ENCODE peak calls at places on chromosomes 4 and X, in nine cellular contexts. L is immature natural killer cell; S is M059J; V is HFFc6; A is NCI-H226; G is amniotic stem cell; D is hypothalamus; N is naive thymus-derived CD8-positive, alpha-beta T cell; Y is anterior cingulate cortex. O is an unnamed sample.

GRCh38 chr4:168619266-168619631 is 122.4 kb downstream of the PALLD start:
- DNase-seq in G (no peak), V (no peak), S (peak; percentile 62), A (peak; percentile 20), L (no peak), Y (no peak), N (no peak), D (no peak), O (no peak)

GRCh38 chrX:136584545-136584944 is 52.5 kb downstream of the VGLL1 start:
- DNase-seq in A (no peak), S (no peak), V (no peak), G (no peak), Y (no peak), L (no peak), D (no peak), N (no peak), O (no peak)

GRCh38 chrX:18291006-18291545 is 63.4 kb downstream of the SCML2 start:
- DNase-seq in L (no peak), S (no peak), D (no peak), Y (no peak), G (no peak), V (no peak), N (no peak), A (no peak), O (peak; percentile 21)

GRCh38 chr4:150385606-150386005 is 196.3 kb upstream of the MAB21L2 start:
- DNase-seq in L (no peak), Y (no peak), S (peak; percentile 93), N (no peak), D (peak; percentile 6), G (peak; percentile 86), A (peak; percentile 92), V (peak; percentile 90), O (peak; percentile 63)

GRCh38 chr4:101355246-101355645 is 7.9 kb upstream of the PPP3CA start:
- DNase-seq in L (no peak), S (no peak), D (no peak), Y (no peak), N (no peak), V (no peak), A (no peak), G (no peak), O (no peak)

GRCh38 chr4:8547108-8547911 is 32.9 kb upstream of the GPR78 start:
- DNase-seq in G (no peak), Y (no peak), L (no peak), A (peak; percentile 80), S (peak; percentile 77), N (no peak), D (no peak), V (peak; percentile 39), O (no peak)

GRCh38 chr4:6346373-6347110 is 76.9 kb downstream of the WFS1 start:
- DNase-seq in S (no peak), D (no peak), Y (no peak), V (no peak), N (no peak), A (no peak), L (no peak), G (no peak), O (no peak)

GRCh38 chr4:184370711-184371389 is 103.5 kb downstream of the IRF2 start:
- DNase-seq in Y (no peak), D (no peak), G (no peak), L (no peak), V (no peak), N (no peak), A (no peak), S (peak; percentile 55), O (no peak)

GRCh38 chr4:39706829-39707511 is 9.0 kb downstream of the UBE2K start:
- DNase-seq in D (no peak), S (peak; percentile 65), V (no peak), N (no peak), A (peak; percentile 55), L (no peak), G (no peak), Y (no peak), O (no peak)

O was measured in smooth muscle cell of the brain vasculature.